ENCODE peak calls at places on chromosomes 5 and 9, in ten cellular contexts. M is RWPE1; C is CD8-positive, alpha-beta T cell; H is naive thymus-derived CD4-positive, alpha-beta T cell; E is HL-60; G is GM23338; J is aorta; Z is dorsolateral prefrontal cortex; A is WERI-Rb-1; D is brain microvascular endothelial cell. Y is an unnamed sample.

GRCh38 chr5:6729400-6730310 is 16.4 kb downstream of the TENT4A start:
- DNase-seq in M (no peak), G (no peak), Z (no peak), E (peak; percentile 74), A (peak; percentile 42), D (no peak), J (no peak), H (peak; percentile 33), C (no peak), Y (no peak)

GRCh38 chr9:109974143-109974917 is 194.3 kb downstream of the PALM2AKAP2 start:
- DNase-seq in J (no peak), E (no peak), H (peak; percentile 53), C (no peak), Z (peak; percentile 22), G (no peak), D (no peak), A (no peak), M (no peak), Y (no peak)

GRCh38 chr5:13985736-13986418 is 41.4 kb upstream of the DNAH5 start:
- DNase-seq in E (no peak), C (no peak), D (peak; percentile 90), H (no peak), G (no peak), J (no peak), Z (no peak), A (no peak), M (peak; percentile 82), Y (no peak)

GRCh38 chr9:90580576-90580975 is 62.0 kb downstream of the DIRAS2 start:
- DNase-seq in G (no peak), H (no peak), M (no peak), J (no peak), D (no peak), E (no peak), C (no peak), Z (no peak), A (no peak), Y (no peak)

GRCh38 chr5:6708814-6709213 is 4.4 kb upstream of the TENT4A start:
- DNase-seq in M (no peak), E (no peak), Z (no peak), A (no peak), D (no peak), C (no peak), J (no peak), G (no peak), H (no peak), Y (no peak)

GRCh38 chr9:105262497-105262896 is 18.0 kb downstream of the SLC44A1 start:
- DNase-seq in C (no peak), J (no peak), G (no peak), H (no peak), M (no peak), A (no peak), D (no peak), Z (no peak), E (no peak), Y (no peak)

GRCh38 chr5:78699565-78700143 is 51.1 kb upstream of the LHFPL2 start:
- DNase-seq in Z (no peak), M (peak; percentile 95), H (no peak), E (peak; percentile 56), D (peak; percentile 96), A (no peak), J (no peak), G (no peak), C (no peak), Y (peak; percentile 100)

GRCh38 chr5:150540615-150541396 is 32.9 kb downstream of the NDST1 start:
- DNase-seq in Z (no peak), E (no peak), C (no peak), D (peak; percentile 98), H (no peak), J (peak; percentile 77), G (no peak), M (peak; percentile 86), A (no peak), Y (peak; percentile 75)

GRCh38 chr9:117211280-117211679 is 203.6 kb downstream of the ASTN2 start:
- DNase-seq in J (no peak), H (no peak), C (no peak), M (no peak), D (no peak), G (peak; percentile 13), Z (no peak), A (no peak), E (no peak), Y (no peak)

GRCh38 chr9:92504881-92505280 is 22.6 kb upstream of the ASPN start:
- DNase-seq in H (no peak), M (no peak), D (no peak), G (no peak), Z (no peak), J (no peak), C (no peak), A (no peak), E (no peak), Y (no peak)
- H3K27ac ChIP-seq in H (no peak overlapping the region), M (peak overlapping the region; percentile 75), D (no peak overlapping the region), G (no peak overlapping the region), Z (no peak overlapping the region), J (peak overlapping the region; percentile 89), C (no peak overlapping the region), A (no peak overlapping the region), E (no peak overlapping the region), Y (peak overlapping the region; percentile 87)

GRCh38 chr9:107484117-107484723 is 5.3 kb downstream of the KLF4 start:
- DNase-seq in H (no peak), Z (no peak), G (peak; percentile 79), J (no peak), C (no peak), D (peak; percentile 71), A (peak; percentile 46), E (peak; percentile 60), M (peak; percentile 62), Y (no peak)

GRCh38 chr9:107486674-107487520 is 2.7 kb downstream of the KLF4 start:
- DNase-seq in C (no peak), H (no peak), A (no peak), M (no peak), D (no peak), E (no peak), J (no peak), Z (no peak), G (peak; percentile 61), Y (no peak)

GRCh38 chr9:107483666-107484065 is 5.9 kb downstream of the KLF4 start:
- DNase-seq in D (no peak), J (no peak), M (no peak), H (no peak), C (no peak), G (no peak), Z (no peak), E (no peak), A (no peak), Y (no peak)

GRCh38 chr9:107487521-107488399 is 1.8 kb downstream of the KLF4 start:
- DNase-seq in G (peak; percentile 87), A (peak; percentile 76), M (no peak), H (peak; percentile 33), D (no peak), E (peak; percentile 53), C (no peak), Z (no peak), J (peak; percentile 88), Y (no peak)

DNA sequence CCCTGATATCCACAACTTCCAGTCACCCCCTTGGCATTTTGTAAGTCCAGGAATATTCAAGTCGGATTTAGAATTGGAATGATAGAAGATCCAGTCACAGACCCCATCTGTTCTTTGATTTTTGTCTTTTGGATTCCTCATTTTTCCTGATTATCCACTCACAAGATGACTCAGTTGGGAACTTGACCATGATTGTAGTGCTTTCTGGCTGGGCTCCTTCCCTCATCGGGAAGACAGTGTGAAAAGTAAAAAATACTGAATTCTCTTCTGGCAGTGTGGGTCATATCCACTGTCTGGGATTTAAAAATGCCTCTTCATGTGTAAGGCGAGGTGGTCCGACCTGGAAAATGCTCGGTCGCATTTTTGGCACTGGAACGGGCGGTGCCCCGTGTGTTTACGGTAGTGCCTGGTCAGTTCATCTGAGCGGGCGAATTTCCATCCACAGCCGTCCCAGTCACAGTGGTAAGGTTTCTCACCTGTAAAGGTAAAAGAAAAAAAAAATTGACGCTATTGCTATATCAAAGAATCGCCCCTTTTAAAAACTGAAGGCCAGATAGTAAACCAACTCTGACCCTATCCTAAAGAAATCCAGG is 4.0 kb downstream of the KLF4 start:
- DNase-seq in C (no peak), M (no peak), H (no peak), A (no peak), J (no peak), D (no peak), E (no peak), G (no peak), Z (no peak), Y (no peak)
- H3K27ac ChIP-seq in C (no peak overlapping the region), M (peak overlapping the region; percentile 70), H (no peak overlapping the region), A (no peak overlapping the region), J (peak overlapping the region; percentile 13), D (no peak overlapping the region), E (no peak overlapping the region), G (no peak overlapping the region), Z (peak overlapping the region; percentile 42), Y (peak overlapping the region; percentile 75)

GRCh38 chr5:109407913-109408312 is 1.9 kb downstream of the PJA2 start:
- DNase-seq in H (no peak), A (no peak), Z (no peak), G (no peak), D (no peak), C (no peak), J (no peak), E (no peak), M (no peak), Y (no peak)
- H3K27ac ChIP-seq in H (peak overlapping the region; percentile 99), A (no peak overlapping the region), Z (peak overlapping the region; percentile 100), G (no peak overlapping the region), D (no peak overlapping the region), C (peak overlapping the region; percentile 90), J (no peak overlapping the region), E (peak overlapping the region; percentile 95), M (no peak overlapping the region), Y (peak overlapping the region; percentile 96)

GRCh38 chr5:171330011-171330410 is 21.0 kb downstream of the TLX3 start:
- DNase-seq in G (no peak), M (no peak), A (no peak), Z (no peak), J (no peak), D (no peak), H (no peak), C (no peak), E (no peak), Y (no peak)
- H3K27ac ChIP-seq in G (no peak overlapping the region), M (no peak overlapping the region), A (no peak overlapping the region), Z (no peak overlapping the region), J (no peak overlapping the region), D (no peak overlapping the region), H (no peak overlapping the region), C (no peak overlapping the region), E (no peak overlapping the region), Y (no peak overlapping the region)

DNA sequence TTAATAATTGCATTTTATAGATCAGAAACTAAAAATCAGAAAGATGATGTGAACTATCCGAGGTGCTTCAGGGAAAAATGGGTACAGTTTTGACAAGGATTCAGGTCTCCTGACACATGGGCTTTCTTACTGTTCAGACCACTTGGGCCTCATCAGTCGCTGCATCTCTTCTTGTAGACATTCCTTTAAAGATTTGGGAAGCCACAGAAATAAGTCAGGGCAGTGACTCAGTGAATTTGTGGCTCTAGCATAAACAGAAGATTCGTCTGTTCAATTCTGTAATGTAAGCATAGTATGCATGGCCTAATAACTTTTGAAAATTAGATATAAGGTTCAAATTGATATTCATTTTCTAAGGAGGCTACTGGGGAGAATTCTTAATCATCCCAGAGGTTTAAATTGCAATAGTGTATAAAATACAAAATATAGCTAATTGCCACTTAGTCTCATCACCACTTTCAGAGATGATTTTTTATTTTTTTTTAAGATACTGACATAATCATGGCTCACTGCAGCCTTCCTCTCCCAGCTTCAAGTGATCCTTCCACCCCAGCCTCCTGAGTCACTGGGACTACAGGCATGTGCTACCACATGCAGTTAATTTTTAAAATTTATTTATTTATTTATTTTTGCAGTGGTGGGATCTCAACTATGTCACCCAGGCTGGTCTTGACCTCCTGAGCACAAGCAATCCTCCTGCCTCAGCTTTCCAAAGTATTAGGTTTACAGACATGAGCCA is 48.9 kb downstream of the RASEF start:
- DNase-seq in C (no peak), A (no peak), J (no peak), G (no peak), M (no peak), D (peak; percentile 83), Z (no peak), H (no peak), E (no peak), Y (no peak)
- H3K27ac ChIP-seq in C (no peak overlapping the region), A (no peak overlapping the region), J (no peak overlapping the region), G (no peak overlapping the region), M (no peak overlapping the region), D (peak overlapping the region; percentile 46), Z (no peak overlapping the region), H (no peak overlapping the region), E (no peak overlapping the region), Y (no peak overlapping the region)

Y was measured in epithelial cell of prostate.